ENCODE peak calls at places on chromosomes 11 and 22, in five cellular contexts. P is PC-9, Y is endothelial cell of umbilical vein, U is fibroblast of lung, S is neural progenitor cell. T is an unnamed sample.

GRCh38 chr11:71252782-71253730 is 679 bp upstream of the SHANK2 start:
- DNase-seq in S (peak; percentile 67), Y (no peak), U (peak; percentile 56), P (peak; percentile 74), T (peak; percentile 87)

GRCh38 chr11:17692006-17692405 is 27.4 kb upstream of the MYOD1 start:
- DNase-seq in U (no peak), Y (no peak), P (no peak), S (no peak), T (no peak)

GRCh38 chr11:115408036-115408911 is 95.9 kb downstream of the CADM1 start:
- DNase-seq in Y (no peak), U (peak; percentile 73), P (no peak), S (no peak), T (no peak)

GRCh38 chr11:2418961-2419360 is 18.4 kb downstream of the TSSC4 start:
- DNase-seq in Y (no peak), P (no peak), S (no peak), U (no peak), T (no peak)

GRCh38 chr11:16985297-16985696 is 28.9 kb downstream of the PLEKHA7 start:
- DNase-seq in P (no peak), Y (no peak), U (no peak), S (no peak), T (no peak)

GRCh38 chr11:15985127-15985862 is 371.1 kb downstream of the SOX6 start:
- DNase-seq in S (no peak), Y (no peak), P (no peak), U (peak; percentile 69), T (no peak)

GRCh38 chr22:38233427-38233826 is 31.6 kb downstream of the MAFF start:
- DNase-seq in S (no peak), U (no peak), Y (peak; percentile 32), P (no peak), T (no peak)

GRCh38 chr11:48170840-48171233 is 45.8 kb upstream of the OR4B1 start:
- DNase-seq in P (no peak), Y (peak; percentile 27), S (no peak), U (peak; percentile 40), T (no peak)

GRCh38 chr11:44589301-44589700 is 23.8 kb downstream of the CD82 start:
- DNase-seq in S (no peak), U (peak; percentile 64), P (no peak), Y (no peak), T (no peak)

GRCh38 chr22:43998865-43999264 is 25.2 kb upstream of the PARVB start:
- DNase-seq in P (no peak), Y (no peak), U (no peak), S (no peak), T (no peak)

GRCh38 chr22:36911887-36912661 is 1.4 kb upstream of the CSF2RB start:
- DNase-seq in Y (peak; percentile 15), P (peak; percentile 57), S (no peak), U (peak; percentile 30), T (no peak)

GRCh38 chr22:36910461-36910860 is 3.0 kb upstream of the CSF2RB start:
- DNase-seq in Y (no peak), S (no peak), P (no peak), U (peak; percentile 4), T (peak; percentile 57)

GRCh38 chr22:36914383-36914752 is 940 bp downstream of the CSF2RB start:
- DNase-seq in P (no peak), Y (no peak), S (no peak), U (no peak), T (no peak)

GRCh38 chr22:36913431-36914382 is at the start of gene CSF2RB:
- DNase-seq in Y (peak; percentile 78), U (no peak), S (no peak), P (no peak), T (no peak)

DNA sequence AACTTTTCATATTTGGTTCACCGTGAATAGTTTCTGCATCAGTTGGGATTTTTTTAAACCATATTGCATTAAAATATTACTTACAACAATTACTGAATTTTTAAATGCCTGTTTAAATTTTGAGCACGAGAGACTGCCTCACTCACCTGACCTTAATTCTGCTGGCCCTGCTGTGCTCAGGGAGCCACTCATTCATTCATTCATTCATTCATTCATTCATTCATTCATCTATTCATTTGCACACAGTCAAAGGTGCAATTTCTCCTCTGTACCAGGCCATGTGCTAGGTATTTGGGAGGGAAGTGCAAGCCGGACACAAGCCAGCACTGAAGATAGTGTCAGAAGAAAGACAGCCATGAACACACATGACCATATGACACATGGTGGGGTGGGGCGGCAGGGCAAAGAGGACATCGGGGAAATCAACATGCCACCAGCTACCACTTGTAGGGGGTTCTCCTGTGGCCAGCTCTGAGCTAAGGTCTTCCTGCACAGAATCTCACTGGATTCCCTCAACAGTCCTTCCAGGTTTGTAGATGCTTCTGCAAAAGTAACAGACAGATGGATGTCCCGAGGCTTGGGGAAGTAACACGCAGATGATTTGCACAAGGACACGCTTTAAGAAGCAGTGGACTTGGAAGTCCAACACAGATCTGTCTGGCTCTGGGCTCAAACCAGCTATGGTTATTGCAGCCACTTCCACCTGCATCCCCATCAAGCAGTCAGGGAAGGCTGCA is 566 bp upstream of the CSF2RB start:
- DNase-seq in U (no peak), Y (no peak), S (no peak), P (no peak), T (no peak)
- H3K4me2 ChIP-seq in U (no peak overlapping the region), Y (peak overlapping the region; percentile 91), S (no peak overlapping the region), P (no peak overlapping the region), T (no peak overlapping the region)

GRCh38 chr11:9689721-9690120 is 25.8 kb downstream of the SWAP70 start:
- DNase-seq in P (no peak), Y (no peak), S (peak; percentile 18), U (peak; percentile 47), T (no peak)
- TF ChIP-seq CTCF in P (no peak), Y (no peak), S (no peak), U (no peak), T (no peak)

GRCh38 chr11:119689318-119689717 is 39.7 kb downstream of the NECTIN1 start:
- DNase-seq in U (no peak), Y (no peak), S (no peak), P (no peak), T (no peak)

GRCh38 chr11:119688362-119688761 is 40.6 kb downstream of the NECTIN1 start:
- DNase-seq in U (no peak), S (no peak), Y (no peak), P (no peak), T (no peak)

GRCh38 chr11:119685073-119685746 is 43.8 kb downstream of the NECTIN1 start:
- DNase-seq in Y (no peak), U (no peak), P (no peak), S (no peak), T (peak; percentile 26)

GRCh38 chr11:119686483-119686882 is 42.5 kb downstream of the NECTIN1 start:
- DNase-seq in U (no peak), P (no peak), S (no peak), Y (no peak), T (no peak)

GRCh38 chr11:119687220-119688046 is 41.6 kb downstream of the NECTIN1 start:
- DNase-seq in Y (no peak), P (no peak), U (no peak), S (no peak), T (no peak)
- H3K27ac ChIP-seq in Y (no peak overlapping the region), P (no peak overlapping the region), U (no peak overlapping the region), S (no peak overlapping the region), T (no peak overlapping the region)

DNA sequence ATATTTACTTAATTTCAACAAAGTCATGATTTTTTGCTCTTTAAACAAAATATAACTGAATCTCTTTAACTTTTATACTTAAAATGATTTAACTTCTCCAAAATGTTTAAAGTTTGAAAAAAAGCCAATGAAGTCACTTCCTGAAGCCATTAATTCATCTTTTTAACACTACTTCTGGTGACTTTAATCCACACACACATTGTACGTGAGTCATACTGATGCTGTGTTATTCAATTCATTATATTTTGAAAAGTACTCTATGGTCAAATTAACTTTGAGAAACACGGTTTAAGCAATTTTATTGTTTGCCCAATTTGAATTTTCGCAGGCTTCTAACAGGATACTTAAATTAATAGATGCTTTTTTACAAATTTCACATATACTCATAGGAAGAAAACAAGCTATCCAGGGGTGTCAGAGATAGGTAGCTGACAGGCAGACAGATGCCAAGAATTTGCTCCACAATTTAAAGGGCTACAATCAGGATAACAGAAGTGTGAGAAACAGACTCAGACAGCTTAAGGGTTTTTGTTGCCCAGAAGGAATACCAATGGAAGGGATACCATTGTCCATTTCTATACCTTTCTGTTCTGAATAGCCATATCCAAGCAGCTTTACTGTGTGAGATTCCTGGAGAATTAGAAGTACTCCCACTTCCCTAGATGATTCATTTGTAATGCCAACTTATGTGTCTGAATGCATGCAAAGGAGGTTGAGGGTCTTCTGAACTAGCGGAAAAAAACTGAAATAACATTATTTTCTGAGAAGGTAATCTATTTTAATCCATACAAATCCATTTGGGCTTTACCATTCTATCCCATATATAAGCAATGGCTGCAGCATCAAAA is 118.4 kb downstream of the RBFOX2 start:
- DNase-seq in Y (peak; percentile 74), U (peak; percentile 72), P (no peak), S (peak; percentile 50), T (no peak)
- H3K4me2 ChIP-seq in Y (peak overlapping the region; percentile 88), U (peak overlapping the region; percentile 11), P (no peak overlapping the region), S (peak overlapping the region; percentile 48), T (no peak overlapping the region)

DNA sequence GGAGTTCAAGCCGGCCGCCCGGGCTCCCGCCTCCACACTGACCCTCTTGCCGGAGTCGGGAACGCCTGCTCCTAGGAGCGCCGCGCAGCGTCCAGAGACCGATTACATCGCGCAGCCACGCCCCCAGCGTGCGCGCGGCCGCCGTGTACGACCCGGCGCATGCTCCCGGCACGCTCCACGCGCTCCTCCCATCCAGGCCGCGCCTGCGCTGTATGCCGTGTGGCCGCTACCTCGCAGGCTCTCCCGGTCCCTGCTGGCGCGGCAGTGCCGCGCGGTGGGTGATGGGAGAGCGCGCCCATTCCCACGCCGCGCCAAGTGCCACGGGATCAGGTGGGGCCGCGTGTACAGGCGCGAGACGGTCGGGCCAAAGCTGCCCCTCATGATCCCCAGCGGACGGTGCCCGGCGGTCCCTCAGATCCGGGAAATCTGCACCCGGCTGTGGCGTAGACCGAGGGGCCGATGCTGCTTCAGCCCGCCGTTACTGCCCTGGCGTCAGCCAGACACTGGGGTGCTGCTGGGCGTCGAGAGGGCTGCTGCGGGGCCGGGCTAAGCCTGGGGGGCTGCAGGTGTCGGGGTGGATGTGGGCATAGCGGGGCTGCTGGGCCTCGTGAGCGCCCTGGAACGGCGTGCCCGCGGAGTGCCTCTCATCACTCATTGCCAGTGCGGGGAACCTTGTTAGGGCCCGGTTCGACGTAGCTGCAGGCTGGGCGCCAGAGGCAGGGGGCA is at the start of the genes GNB1L and RTL10:
- DNase-seq in P (peak; percentile 92), Y (peak; percentile 98), U (peak; percentile 96), S (peak; percentile 100), T (peak; percentile 95)
- TF ChIP-seq CTCF in P (no peak), Y (no peak), U (peak; percentile 2), S (no peak), T (no peak)

DNA sequence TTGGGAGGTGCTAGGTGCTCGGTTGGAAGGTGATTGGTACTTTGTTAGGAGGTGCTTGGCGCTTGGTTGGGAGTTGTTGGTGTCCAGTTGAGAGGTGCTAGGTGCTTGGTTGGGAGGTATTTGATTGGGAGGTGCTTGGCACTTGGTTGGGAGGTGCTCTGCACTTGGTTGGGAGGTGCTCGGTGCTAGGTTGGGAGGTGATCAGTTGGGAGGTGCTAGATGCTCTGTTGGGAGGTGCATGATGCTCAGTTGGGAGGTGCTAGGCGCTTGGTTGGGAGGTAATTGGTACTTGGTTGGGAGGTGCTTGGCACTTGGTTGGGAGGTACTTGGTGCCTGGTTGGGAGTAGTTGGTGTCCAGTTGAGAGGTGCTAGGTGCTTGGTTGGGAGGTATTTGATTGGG is 40.2 kb downstream of the LRP5 start:
- DNase-seq in S (no peak), P (no peak), U (no peak), Y (no peak), T (no peak)
- H3K27ac ChIP-seq in S (no peak overlapping the region), P (peak overlapping the region; percentile 64), U (no peak overlapping the region), Y (no peak overlapping the region), T (no peak overlapping the region)

T was measured in PC-3.